ENCODE peak calls at places on chromosomes 11 and 22, in eight cellular contexts. V is neural progenitor cell, Y is thoracic aorta, B is IMR-90, Z is heart left ventricle, K is stomach, F is keratinocyte, S is left ventricle myocardium inferior. L is an unnamed sample.

GRCh38 chr22:39292561-39293074 is 26.8 kb downstream of the RPL3 start:
- DNase-seq in Z (peak; percentile 94), F (no peak), Y (peak; percentile 80), V (peak; percentile 77), B (peak; percentile 92), K (peak; percentile 92), S (peak; percentile 92), L (peak; percentile 78)

GRCh38 chr22:46951973-46952372 is 189.5 kb downstream of the TBC1D22A start:
- DNase-seq in Z (no peak), K (peak; percentile 8), F (no peak), V (no peak), B (no peak), S (no peak), Y (no peak), L (no peak)

GRCh38 chr22:26597026-26597425 is 7.1 kb upstream of the TPST2 start:
- DNase-seq in S (no peak), Y (no peak), B (no peak), Z (no peak), V (no peak), K (no peak), F (no peak), L (no peak)

GRCh38 chr11:13008625-13009475 is at the start of gene RASSF10:
- DNase-seq in F (no peak), Y (no peak), B (no peak), V (peak; percentile 94), K (peak; percentile 94), S (peak; percentile 42), Z (peak; percentile 78), L (no peak)

GRCh38 chr11:6627762-6628241 is 8.6 kb upstream of the TPP1 start:
- DNase-seq in Z (no peak), Y (no peak), S (no peak), B (no peak), V (no peak), K (no peak), F (no peak), L (no peak)

GRCh38 chr22:39456262-39457046 is at the start of gene MGAT3:
- DNase-seq in Y (no peak), B (no peak), K (no peak), F (no peak), S (no peak), V (no peak), Z (no peak), L (no peak)

GRCh38 chr11:32374261-32374711 is 61.1 kb downstream of the WT1 start:
- DNase-seq in V (peak; percentile 67), B (peak; percentile 15), K (no peak), Z (peak; percentile 13), F (no peak), S (no peak), Y (no peak), L (no peak)

GRCh38 chr11:88398372-88399140 is 61.0 kb upstream of the CTSC start:
- DNase-seq in V (no peak), B (peak; percentile 69), Z (no peak), F (no peak), Y (no peak), S (no peak), K (no peak), L (no peak)

GRCh38 chr11:13942908-13943505 is 19.5 kb upstream of the SPON1 start:
- DNase-seq in Z (no peak), Y (no peak), B (peak; percentile 24), V (no peak), F (no peak), K (no peak), S (no peak), L (no peak)

GRCh38 chr22:44260216-44261035 is 52.3 kb downstream of the SHISAL1 start:
- DNase-seq in Y (no peak), V (no peak), Z (no peak), B (no peak), K (no peak), S (no peak), F (no peak), L (no peak)

GRCh38 chr11:116065519-116065918 is 561.3 kb upstream of the CADM1 start:
- DNase-seq in S (no peak), K (no peak), V (no peak), B (no peak), Y (no peak), F (no peak), Z (no peak), L (no peak)

GRCh38 chr11:26227311-26227710 is 104.6 kb upstream of the ANO3 start:
- DNase-seq in S (no peak), K (no peak), Z (no peak), Y (no peak), B (peak; percentile 94), F (peak; percentile 23), V (peak; percentile 10), L (no peak)

GRCh38 chr22:48407256-48407955 is 1420.3 kb downstream of the BRD1 start:
- DNase-seq in S (no peak), B (no peak), Z (no peak), F (no peak), Y (no peak), K (no peak), V (no peak), L (no peak)

GRCh38 chr11:65434667-65435179 is 12.1 kb downstream of the NEAT1 start:
- DNase-seq in B (peak; percentile 38), K (no peak), S (no peak), Z (no peak), F (no peak), V (no peak), Y (no peak), L (no peak)

GRCh38 chr11:70202898-70203748 is at the start of gene FADD:
- DNase-seq in Y (peak; percentile 48), F (peak; percentile 41), S (peak; percentile 89), Z (peak; percentile 89), V (peak; percentile 96), K (peak; percentile 92), B (peak; percentile 92), L (peak; percentile 80)

GRCh38 chr11:22454461-22454860 is 116.3 kb downstream of the SLC17A6 start:
- DNase-seq in B (peak; percentile 42), Y (no peak), V (no peak), S (no peak), Z (no peak), K (no peak), F (no peak), L (no peak)

GRCh38 chr11:66081505-66081904 is 11.4 kb downstream of the PACS1 start:
- DNase-seq in F (no peak), Z (peak; percentile 43), S (peak; percentile 41), V (no peak), Y (no peak), K (peak; percentile 78), B (no peak), L (peak; percentile 38)

GRCh38 chr11:45300715-45301114 is 14.6 kb upstream of the SYT13 start:
- DNase-seq in B (no peak), Y (no peak), S (no peak), K (no peak), V (no peak), Z (no peak), F (no peak), L (no peak)

GRCh38 chr22:39809772-39810557 is 83.6 kb downstream of the ENTHD1 start:
- DNase-seq in V (no peak), S (no peak), Y (no peak), K (no peak), B (no peak), Z (no peak), F (no peak), L (no peak)

GRCh38 chr11:128757886-128758612 is 64.2 kb downstream of the FLI1 start:
- DNase-seq in B (no peak), K (no peak), Y (no peak), S (no peak), Z (no peak), F (no peak), V (no peak), L (no peak)

DNA sequence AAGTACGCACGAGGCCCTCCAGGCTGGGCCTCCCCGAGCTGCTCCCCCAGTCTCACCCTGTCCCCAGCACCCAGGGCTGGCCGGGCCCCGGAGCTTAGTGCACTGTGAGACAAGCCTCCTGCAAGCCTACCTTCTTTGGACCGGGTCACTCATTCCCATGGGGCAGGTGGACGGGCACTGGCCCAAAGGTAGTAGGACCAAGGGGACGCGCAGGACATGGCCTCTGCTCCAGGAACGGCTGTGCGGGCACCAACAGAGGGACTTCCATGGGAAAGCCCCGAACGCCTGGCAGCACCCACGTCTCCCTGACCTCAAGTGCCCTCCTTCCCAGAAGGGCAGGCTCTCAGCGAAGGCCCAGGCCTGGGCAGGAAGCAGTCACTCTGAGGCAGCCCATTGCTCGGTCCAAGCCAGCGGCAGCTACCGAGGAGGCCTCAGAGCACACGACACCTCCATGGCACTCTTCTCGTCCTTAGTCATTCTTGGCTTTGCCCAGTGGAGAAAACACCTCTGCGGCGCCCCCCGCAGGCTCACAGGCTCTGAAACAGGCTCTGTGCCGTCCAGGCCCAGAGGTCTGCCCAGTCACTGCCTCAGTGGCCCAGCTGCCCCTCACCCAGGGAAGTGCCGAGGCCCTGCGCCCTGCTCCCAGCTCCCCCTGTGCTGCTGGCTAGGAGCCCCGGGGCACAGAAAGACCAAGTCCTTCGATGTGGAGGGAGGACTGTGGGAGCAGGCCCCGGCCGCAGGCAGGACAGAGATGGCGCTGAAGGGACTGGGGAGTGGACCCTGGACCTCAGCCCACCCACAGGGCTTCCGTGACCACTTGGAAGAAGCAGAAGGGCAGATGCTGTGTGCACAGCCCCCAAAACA is 3.8 kb downstream of the MOB2 start:
- DNase-seq in F (no peak), Z (no peak), V (no peak), K (peak; percentile 44), B (no peak), Y (no peak), S (peak; percentile 15), L (peak; percentile 55)
- TF ChIP-seq CTCF in F (no peak), Z (no peak), V (peak; percentile 22), K (no peak), B (no peak), Y (peak; percentile 15), S (no peak), L (no peak)

GRCh38 chr11:79363261-79363660 is 77.6 kb downstream of the TENM4 start:
- DNase-seq in S (no peak), Y (no peak), F (no peak), B (no peak), Z (no peak), V (no peak), K (no peak), L (no peak)
- H3K4me1 ChIP-seq in S (no peaks in the 10 kb centered on the region), Y (no peaks in the 10 kb centered on the region), F (peaks cover 15% of the 10 kb centered on the region), B (no peaks in the 10 kb centered on the region), Z (no peaks in the 10 kb centered on the region), V (peaks cover 7% of the 10 kb centered on the region), K (no peaks in the 10 kb centered on the region), L (no peaks in the 10 kb centered on the region)

DNA sequence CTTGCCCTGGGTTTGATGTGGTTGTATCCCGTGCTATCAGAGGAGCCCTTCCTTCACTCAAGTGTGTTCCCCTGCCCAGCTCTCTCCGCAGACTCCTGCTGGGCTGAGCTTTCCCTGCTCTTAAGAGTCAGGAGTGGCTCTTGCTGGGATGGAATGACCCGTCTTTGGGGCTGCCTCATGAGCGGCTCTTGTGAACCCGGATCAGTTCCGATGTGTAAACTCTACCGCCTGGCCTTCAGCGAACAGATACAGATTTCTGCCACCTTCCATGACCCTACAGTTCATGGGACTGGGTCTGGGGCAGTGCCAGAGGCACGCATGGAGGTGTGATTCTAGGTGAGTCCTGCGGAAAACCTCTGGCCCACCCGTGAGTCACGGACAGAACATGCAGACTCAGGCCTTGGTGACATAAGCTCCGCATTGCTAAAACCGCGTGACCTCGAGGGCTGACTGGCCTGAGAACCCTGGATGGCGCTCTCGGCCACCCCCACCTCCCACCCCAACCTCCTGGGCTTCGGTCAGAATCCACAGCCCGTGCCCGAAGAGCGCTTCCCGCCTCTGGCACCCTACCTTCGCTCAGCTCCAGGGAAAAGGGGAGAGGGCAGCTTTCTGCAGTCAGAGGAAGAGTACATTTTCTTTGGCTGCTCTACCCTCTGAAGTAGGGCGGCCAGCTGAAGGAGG is 1.3 kb upstream of the ZBTB16 start:
- DNase-seq in Z (no peak), F (no peak), Y (no peak), V (peak; percentile 65), S (peak; percentile 35), B (no peak), K (no peak), L (peak; percentile 84)
- H3K4me3 ChIP-seq in Z (no peak overlapping the region), F (no peak overlapping the region), Y (peak overlapping the region; percentile 97), V (peak overlapping the region; percentile 70), S (peak overlapping the region; percentile 100), B (no peak overlapping the region), K (peak overlapping the region; percentile 93), L (peak overlapping the region; percentile 94)

GRCh38 chr11:17593466-17594245 is 46.6 kb downstream of the OTOG start:
- DNase-seq in K (no peak), S (no peak), B (no peak), F (no peak), Y (no peak), V (no peak), Z (peak; percentile 3), L (no peak)
- TF ChIP-seq CTCF in K (no peak), S (no peak), B (no peak), F (no peak), Y (no peak), V (no peak), Z (no peak), L (no peak)

L was measured in gastrocnemius medialis.